ENCODE peak calls at places on chromosome 1, in nine cellular contexts. E, M, H, Q, T, D, B, K and Y are unnamed samples.

GRCh38 chr1:45863117-45863670 is 59.8 kb downstream of the MAST2 start:
- DNase-seq in B (no peak), H (no peak), E (no peak), M (no peak), T (no peak), Q (no peak), D (peak; percentile 11), K (peak; percentile 13), Y (no peak)

GRCh38 chr1:16167331-16168143 is 11.7 kb upstream of the EPHA2 start:
- DNase-seq in B (no peak), Q (peak; percentile 86), E (peak; percentile 70), M (peak; percentile 49), H (peak; percentile 71), T (peak; percentile 91), D (no peak), K (no peak), Y (peak; percentile 80)

GRCh38 chr1:155124503-155125463 is 2.9 kb upstream of the EFNA1 start:
- DNase-seq in H (no peak), Q (no peak), M (no peak), B (peak; percentile 85), T (peak; percentile 30), E (no peak), K (peak; percentile 57), D (peak; percentile 66), Y (peak; percentile 54)

GRCh38 chr1:4397196-4397595 is 257.2 kb upstream of the AJAP1 start:
- DNase-seq in D (no peak), M (no peak), E (no peak), T (no peak), K (no peak), Q (no peak), H (no peak), B (no peak), Y (peak; percentile 21)

GRCh38 chr1:90384152-90384650 is 332.9 kb downstream of the BARHL2 start:
- DNase-seq in T (no peak), Q (no peak), D (no peak), M (no peak), B (no peak), H (no peak), K (no peak), E (no peak), Y (no peak)

GRCh38 chr1:96445296-96445695 is 276.3 kb upstream of the PTBP2 start:
- DNase-seq in E (no peak), M (no peak), B (no peak), Q (no peak), D (no peak), T (no peak), K (no peak), H (peak; percentile 10), Y (peak; percentile 47)

GRCh38 chr1:247269075-247269580 is 13.3 kb downstream of the VN1R5 start:
- DNase-seq in H (no peak), M (no peak), K (no peak), Q (no peak), B (no peak), D (no peak), E (no peak), T (no peak), Y (no peak)

GRCh38 chr1:210654176-210654786 is 325.6 kb downstream of the HHAT start:
- DNase-seq in H (no peak), K (no peak), D (no peak), E (no peak), M (no peak), B (no peak), Q (no peak), T (no peak), Y (no peak)

GRCh38 chr1:53622531-53622930 is 116.4 kb downstream of the GLIS1 start:
- DNase-seq in B (peak; percentile 28), D (no peak), T (no peak), E (no peak), K (no peak), Q (no peak), M (no peak), H (no peak), Y (no peak)

GRCh38 chr1:156641761-156642264 is at the start of gene BCAN:
- DNase-seq in M (peak; percentile 44), H (peak; percentile 51), E (peak; percentile 56), D (peak; percentile 31), K (no peak), B (no peak), Q (peak; percentile 67), T (peak; percentile 89), Y (peak; percentile 44)

GRCh38 chr1:109397451-109398342 is at the start of gene SORT1:
- DNase-seq in K (peak; percentile 96), E (peak; percentile 89), D (peak; percentile 80), Q (peak; percentile 79), B (peak; percentile 87), T (peak; percentile 93), H (peak; percentile 93), M (peak; percentile 92), Y (peak; percentile 97)

GRCh38 chr1:115564201-115564600 is 77.6 kb upstream of the VANGL1 start:
- DNase-seq in H (no peak), K (no peak), E (no peak), Q (no peak), B (no peak), M (peak; percentile 41), D (no peak), T (peak; percentile 54), Y (peak; percentile 48)

GRCh38 chr1:168926236-168926635 is 180.3 kb upstream of the ATP1B1 start:
- DNase-seq in M (no peak), Q (no peak), K (no peak), T (no peak), E (no peak), B (no peak), H (no peak), D (no peak), Y (no peak)

GRCh38 chr1:176796583-176796982 is 333.6 kb downstream of the PAPPA2 start:
- DNase-seq in H (no peak), D (no peak), T (no peak), M (no peak), K (no peak), E (no peak), B (no peak), Q (no peak), Y (no peak)

GRCh38 chr1:162357681-162358266 is 18.9 kb downstream of the SPATA46 start:
- DNase-seq in E (peak; percentile 52), K (peak; percentile 18), H (peak; percentile 56), D (peak; percentile 63), B (no peak), Q (no peak), T (peak; percentile 73), M (peak; percentile 70), Y (peak; percentile 28)

GRCh38 chr1:222454782-222455181 is 93.1 kb downstream of the HHIPL2 start:
- DNase-seq in B (no peak), E (peak; percentile 67), H (peak; percentile 85), T (no peak), D (no peak), M (peak; percentile 85), K (no peak), Q (no peak), Y (no peak)

GRCh38 chr1:208054485-208054884 is 143.6 kb upstream of the CD34 start:
- DNase-seq in B (no peak), T (no peak), H (no peak), Q (no peak), M (no peak), K (no peak), E (no peak), D (no peak), Y (peak; percentile 19)

GRCh38 chr1:44423706-44424546 is 18.9 kb downstream of the RNF220 start:
- DNase-seq in H (peak; percentile 61), D (peak; percentile 86), K (no peak), T (peak; percentile 45), M (peak; percentile 42), Q (no peak), B (no peak), E (peak; percentile 70), Y (peak; percentile 97)

GRCh38 chr1:193558491-193559028 is 372.1 kb upstream of the B3GALT2 start:
- DNase-seq in E (peak; percentile 11), B (no peak), K (no peak), H (no peak), T (no peak), Q (peak; percentile 65), D (peak; percentile 93), M (peak; percentile 74), Y (peak; percentile 86)

GRCh38 chr1:20073247-20073646 is 3.3 kb downstream of the PLA2G5 start:
- DNase-seq in H (no peak), K (no peak), D (no peak), T (no peak), B (peak; percentile 28), E (no peak), Q (no peak), M (no peak), Y (no peak)

GRCh38 chr1:6953874-6954502 is 168.7 kb downstream of the CAMTA1 start:
- DNase-seq in B (no peak), M (no peak), D (no peak), K (no peak), T (no peak), Q (no peak), H (no peak), E (no peak), Y (no peak)

GRCh38 chr1:151549199-151549598 is 9.1 kb downstream of the TUFT1 start:
- DNase-seq in M (no peak), E (no peak), D (no peak), K (no peak), B (no peak), T (no peak), H (no peak), Q (peak; percentile 4), Y (no peak)

GRCh38 chr1:27601771-27602509 is 2.0 kb downstream of the AHDC1 start:
- DNase-seq in E (peak; percentile 57), Q (no peak), T (no peak), M (peak; percentile 79), D (no peak), K (peak; percentile 4), H (peak; percentile 52), B (no peak), Y (peak; percentile 55)

GRCh38 chr1:13922440-13922839 is 222.5 kb downstream of the PRDM2 start:
- DNase-seq in E (no peak), D (no peak), B (no peak), Q (no peak), K (no peak), H (no peak), M (no peak), T (no peak), Y (no peak)